ENCODE peak calls at places on chromosomes 2 and 18, in four cellular contexts. Z is HCEC 1CT, W is astrocyte, J is HFF-Myc. I is an unnamed sample.

GRCh38 chr2:238634701-238635402 is 208.1 kb downstream of the ASB1 start:
- DNase-seq in Z (no peak), W (no peak), J (no peak), I (no peak)

GRCh38 chr2:73177645-73178255 is 24.6 kb upstream of the NOTO start:
- DNase-seq in Z (no peak), W (no peak), J (no peak), I (no peak)

GRCh38 chr18:26655614-26656400 is 107.5 kb upstream of the KCTD1 start:
- DNase-seq in Z (peak), W (peak), J (no peak), I (no peak)

GRCh38 chr2:1993711-1994682 is 249.7 kb upstream of the PXDN start:
- DNase-seq in Z (no peak), W (peak), J (no peak), I (no peak)

GRCh38 chr18:44973282-44973681 is 292.6 kb downstream of the SETBP1 start:
- DNase-seq in Z (no peak), W (no peak), J (no peak), I (no peak)

GRCh38 chr2:219430633-219431615 is 3.7 kb upstream of the SPEG start:
- DNase-seq in Z (peak), W (peak), J (no peak), I (no peak)

GRCh38 chr2:192414794-192415193 is 220.1 kb upstream of the TMEFF2 start:
- DNase-seq in Z (no peak), W (no peak), J (no peak), I (no peak)

GRCh38 chr18:25284861-25285574 is 66.9 kb downstream of the ZNF521 start:
- DNase-seq in Z (no peak), W (peak), J (no peak), I (no peak)

GRCh38 chr2:128391679-128392078 is 73.0 kb upstream of the HS6ST1 start:
- DNase-seq in Z (no peak), W (no peak), J (no peak), I (no peak)

GRCh38 chr2:29502452-29502851 is 387.2 kb downstream of the CLIP4 start:
- DNase-seq in Z (peak), W (peak), J (no peak), I (no peak)

GRCh38 chr2:39538713-39539112 is 101.6 kb upstream of the MAP4K3 start:
- DNase-seq in Z (no peak), W (no peak), J (no peak), I (no peak)

GRCh38 chr2:44769349-44770005 is 172.0 kb upstream of the SIX3 start:
- DNase-seq in Z (no peak), W (no peak), J (no peak), I (no peak)

GRCh38 chr2:209382775-209383174 is 41.1 kb upstream of the MAP2 start:
- DNase-seq in Z (no peak), W (no peak), J (no peak), I (no peak)

GRCh38 chr2:111036042-111036441 is 84.7 kb upstream of the BCL2L11 start:
- DNase-seq in Z (no peak), W (no peak), J (no peak), I (no peak)

GRCh38 chr18:46369323-46369722 is 265.1 kb downstream of the HAUS1 start:
- DNase-seq in Z (no peak), W (no peak), J (no peak), I (no peak)

GRCh38 chr2:10064932-10065682 is 15.1 kb downstream of the CYS1 start:
- DNase-seq in Z (no peak), W (no peak), J (no peak), I (no peak)

GRCh38 chr2:44479127-44479887 is 117.6 kb downstream of the CAMKMT start:
- DNase-seq in Z (peak), W (peak), J (peak), I (peak)

GRCh38 chr18:35653392-35653791 is 71.9 kb downstream of the GALNT1 start:
- DNase-seq in Z (no peak), W (no peak), J (no peak), I (no peak)

GRCh38 chr2:40740419-40740818 is 288.5 kb upstream of the SLC8A1 start:
- DNase-seq in Z (no peak), W (no peak), J (no peak), I (no peak)

GRCh38 chr2:84924173-84925106 is 19.0 kb downstream of the TMSB10 start:
- DNase-seq in Z (peak), W (peak), J (no peak), I (no peak)

GRCh38 chr2:15560404-15560987 is 638 bp downstream of the NBAS start:
- DNase-seq in Z (peak), W (peak), J (no peak), I (no peak)

GRCh38 chr2:31349684-31350083 is 64.9 kb downstream of the XDH start:
- DNase-seq in Z (no peak), W (no peak), J (no peak), I (no peak)

GRCh38 chr2:16861154-16861929 is 195.7 kb upstream of the CYRIA start:
- DNase-seq in Z (no peak), W (peak), J (no peak), I (no peak)

GRCh38 chr2:61277756-61278155 is 115.8 kb downstream of the C2orf74 start:
- DNase-seq in Z (no peak), W (no peak), J (no peak), I (no peak)

GRCh38 chr18:40810371-40810770 is 1144.7 kb upstream of the PIK3C3 start:
- DNase-seq in Z (no peak), W (no peak), J (no peak), I (no peak)

GRCh38 chr2:239946570-239947311 is 78.4 kb downstream of the NDUFA10 start:
- DNase-seq in Z (no peak), W (no peak), J (no peak), I (no peak)

GRCh38 chr2:120310136-120310535 is 35.8 kb upstream of the INHBB start:
- DNase-seq in Z (no peak), W (no peak), J (no peak), I (no peak)

GRCh38 chr2:233473386-233473791 is 93.2 kb downstream of the USP40 start:
- DNase-seq in Z (no peak), W (no peak), J (no peak), I (no peak)